ENCODE peak calls at places on chromosomes 1 and 21, in six cellular contexts. One of them, this sample, is unnamed. For H3K4me1 and H3K9me3, the result is how much of the 10 kb centered on the place peaks cover.

GRCh38 chr1:145845144-145845513 is 301 bp upstream of the NUDT17 start:
- DNase-seq in hepatocyte: no peak
- DNase-seq in right cardiac atrium: no peak
- DNase-seq in MM.1S: peak
- DNase-seq in neuronal stem cell: no peak
- DNase-seq in left ventricle myocardium inferior: no peak
- DNase-seq in this sample: no peak

GRCh38 chr1:18532390-18533170 is 51.9 kb downstream of the KLHDC7A start:
- DNase-seq in MM.1S: no peak
- DNase-seq in right cardiac atrium: no peak
- DNase-seq in neuronal stem cell: no peak
- DNase-seq in left ventricle myocardium inferior: no peak
- DNase-seq in hepatocyte: no peak
- DNase-seq in this sample: no peak

GRCh38 chr1:46575778-46576177 is 24.3 kb upstream of the KNCN start:
- DNase-seq in MM.1S: no peak
- DNase-seq in hepatocyte: no peak
- DNase-seq in right cardiac atrium: no peak
- DNase-seq in neuronal stem cell: no peak
- DNase-seq in left ventricle myocardium inferior: no peak
- DNase-seq in this sample: no peak

GRCh38 chr1:54153548-54154439 is 994 bp upstream of the CDCP2 start:
- DNase-seq in neuronal stem cell: no peak
- DNase-seq in left ventricle myocardium inferior: peak
- DNase-seq in right cardiac atrium: peak
- DNase-seq in MM.1S: no peak
- DNase-seq in hepatocyte: peak
- DNase-seq in this sample: no peak

GRCh38 chr1:198483006-198483405 is 57.5 kb downstream of the ATP6V1G3 start:
- DNase-seq in MM.1S: no peak
- DNase-seq in left ventricle myocardium inferior: no peak
- DNase-seq in right cardiac atrium: no peak
- DNase-seq in hepatocyte: no peak
- DNase-seq in neuronal stem cell: no peak
- DNase-seq in this sample: no peak

GRCh38 chr1:32709075-32709474 is 6.5 kb upstream of the SYNC start:
- DNase-seq in MM.1S: no peak
- DNase-seq in right cardiac atrium: no peak
- DNase-seq in hepatocyte: no peak
- DNase-seq in left ventricle myocardium inferior: no peak
- DNase-seq in neuronal stem cell: no peak
- DNase-seq in this sample: no peak

GRCh38 chr1:8878448-8879347 is at the start of gene ENO1:
- DNase-seq in MM.1S: peak
- DNase-seq in left ventricle myocardium inferior: peak
- DNase-seq in hepatocyte: peak
- DNase-seq in neuronal stem cell: peak
- DNase-seq in right cardiac atrium: peak
- DNase-seq in this sample: peak

GRCh38 chr1:5718716-5719632 is 273.3 kb downstream of the NPHP4 start:
- DNase-seq in hepatocyte: no peak
- DNase-seq in MM.1S: no peak
- DNase-seq in left ventricle myocardium inferior: no peak
- DNase-seq in right cardiac atrium: no peak
- DNase-seq in neuronal stem cell: peak
- DNase-seq in this sample: no peak

GRCh38 chr1:156148236-156148635 is 5.1 kb upstream of the SEMA4A start:
- DNase-seq in MM.1S: no peak
- DNase-seq in neuronal stem cell: no peak
- DNase-seq in right cardiac atrium: no peak
- DNase-seq in left ventricle myocardium inferior: no peak
- DNase-seq in hepatocyte: no peak
- DNase-seq in this sample: no peak

GRCh38 chr1:95179205-95180001 is 54.6 kb upstream of the RWDD3 start:
- DNase-seq in neuronal stem cell: no peak
- DNase-seq in hepatocyte: no peak
- DNase-seq in right cardiac atrium: no peak
- DNase-seq in left ventricle myocardium inferior: no peak
- DNase-seq in MM.1S: no peak
- DNase-seq in this sample: no peak

GRCh38 chr1:31811605-31812004 is 4.2 kb downstream of the SPOCD1 start:
- DNase-seq in neuronal stem cell: peak
- DNase-seq in MM.1S: no peak
- DNase-seq in hepatocyte: peak
- DNase-seq in right cardiac atrium: no peak
- DNase-seq in left ventricle myocardium inferior: no peak
- DNase-seq in this sample: no peak

GRCh38 chr21:14479387-14479786 is 66.7 kb downstream of the SAMSN1 start:
- DNase-seq in hepatocyte: peak
- DNase-seq in MM.1S: no peak
- DNase-seq in right cardiac atrium: no peak
- DNase-seq in neuronal stem cell: no peak
- DNase-seq in left ventricle myocardium inferior: no peak
- DNase-seq in this sample: no peak

GRCh38 chr1:59007820-59008598 is 224.2 kb upstream of the JUN start:
- DNase-seq in hepatocyte: no peak
- DNase-seq in MM.1S: peak
- DNase-seq in left ventricle myocardium inferior: no peak
- DNase-seq in right cardiac atrium: no peak
- DNase-seq in neuronal stem cell: no peak
- DNase-seq in this sample: no peak

GRCh38 chr1:246450485-246451251 is 56.4 kb downstream of the SMYD3 start:
- DNase-seq in left ventricle myocardium inferior: no peak
- DNase-seq in right cardiac atrium: no peak
- DNase-seq in MM.1S: peak
- DNase-seq in hepatocyte: peak
- DNase-seq in neuronal stem cell: peak
- DNase-seq in this sample: peak

GRCh38 chr1:154413177-154413576 is 8.0 kb downstream of the IL6R start:
- DNase-seq in MM.1S: no peak
- DNase-seq in left ventricle myocardium inferior: no peak
- DNase-seq in hepatocyte: no peak
- DNase-seq in neuronal stem cell: no peak
- DNase-seq in right cardiac atrium: no peak
- DNase-seq in this sample: no peak

GRCh38 chr1:27621067-27621920 is 13.7 kb downstream of the FGR start:
- DNase-seq in left ventricle myocardium inferior: no peak
- DNase-seq in MM.1S: no peak
- DNase-seq in neuronal stem cell: no peak
- DNase-seq in hepatocyte: no peak
- DNase-seq in right cardiac atrium: no peak
- DNase-seq in this sample: no peak

GRCh38 chr1:4585216-4585615 is 69.2 kb upstream of the AJAP1 start:
- DNase-seq in right cardiac atrium: no peak
- DNase-seq in hepatocyte: peak
- DNase-seq in MM.1S: peak
- DNase-seq in left ventricle myocardium inferior: no peak
- DNase-seq in neuronal stem cell: peak
- DNase-seq in this sample: no peak

GRCh38 chr1:85609976-85610375 is 29.4 kb downstream of the CCN1 start:
- DNase-seq in MM.1S: no peak
- DNase-seq in left ventricle myocardium inferior: no peak
- DNase-seq in neuronal stem cell: no peak
- DNase-seq in right cardiac atrium: no peak
- DNase-seq in hepatocyte: no peak
- DNase-seq in this sample: no peak
- H3K4me1 ChIP-seq in MM.1S: under half
- H3K4me1 ChIP-seq in left ventricle myocardium inferior: under half
- H3K4me1 ChIP-seq in neuronal stem cell: under half
- H3K4me1 ChIP-seq in right cardiac atrium: under half
- H3K4me1 ChIP-seq in hepatocyte: under half
- H3K4me1 ChIP-seq in this sample: under half

DNA sequence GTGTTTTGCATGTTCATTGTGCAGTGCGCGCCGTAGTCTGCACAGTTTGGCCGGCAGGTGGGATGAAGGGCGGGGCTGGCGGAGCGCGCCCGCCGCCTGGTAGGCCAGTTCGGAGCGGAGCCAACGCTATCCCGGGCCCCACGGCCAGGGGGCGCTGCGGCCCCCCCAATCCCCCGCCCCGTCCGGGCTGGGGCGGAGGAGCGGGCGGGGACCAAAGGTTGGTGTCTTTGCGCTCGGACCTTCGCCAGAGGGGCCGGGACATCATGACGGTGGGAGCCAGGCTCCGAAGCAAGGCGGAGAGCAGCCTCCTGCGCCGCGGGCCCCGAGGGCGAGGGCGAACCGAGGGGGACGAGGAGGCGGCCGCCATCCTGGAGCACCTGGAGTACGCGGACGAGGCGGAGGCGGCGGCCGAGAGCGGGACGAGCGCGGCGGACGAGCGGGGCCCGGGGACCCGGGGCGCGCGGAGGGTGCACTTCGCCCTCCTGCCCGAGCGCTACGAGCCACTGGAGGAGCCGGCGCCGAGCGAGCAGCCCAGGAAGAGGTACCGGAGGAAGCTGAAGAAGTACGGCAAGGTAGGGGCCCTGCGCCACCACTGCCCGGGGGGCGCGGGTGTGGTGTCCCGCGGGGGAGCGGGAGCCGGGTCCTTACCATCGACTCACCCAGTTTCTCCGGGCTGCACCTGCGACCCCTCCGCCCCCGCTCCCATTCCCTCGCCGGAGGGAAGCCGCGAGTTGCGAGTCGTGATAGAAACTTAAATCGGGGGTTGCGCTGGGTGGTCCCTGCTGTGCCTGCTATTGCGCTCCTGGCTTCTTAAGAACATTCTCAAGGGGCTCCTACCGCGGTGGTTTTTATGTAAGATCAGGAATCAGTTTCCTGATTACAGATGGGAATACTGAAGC is at the start of gene C1orf115:
- DNase-seq in left ventricle myocardium inferior: peak
- DNase-seq in MM.1S: peak
- DNase-seq in hepatocyte: peak
- DNase-seq in neuronal stem cell: peak
- DNase-seq in right cardiac atrium: peak
- DNase-seq in this sample: peak
- H3K27ac ChIP-seq in left ventricle myocardium inferior: peak
- H3K27ac ChIP-seq in MM.1S: no peak
- H3K27ac ChIP-seq in hepatocyte: peak
- H3K27ac ChIP-seq in neuronal stem cell: no peak
- H3K27ac ChIP-seq in right cardiac atrium: peak
- H3K27ac ChIP-seq in this sample: no peak

DNA sequence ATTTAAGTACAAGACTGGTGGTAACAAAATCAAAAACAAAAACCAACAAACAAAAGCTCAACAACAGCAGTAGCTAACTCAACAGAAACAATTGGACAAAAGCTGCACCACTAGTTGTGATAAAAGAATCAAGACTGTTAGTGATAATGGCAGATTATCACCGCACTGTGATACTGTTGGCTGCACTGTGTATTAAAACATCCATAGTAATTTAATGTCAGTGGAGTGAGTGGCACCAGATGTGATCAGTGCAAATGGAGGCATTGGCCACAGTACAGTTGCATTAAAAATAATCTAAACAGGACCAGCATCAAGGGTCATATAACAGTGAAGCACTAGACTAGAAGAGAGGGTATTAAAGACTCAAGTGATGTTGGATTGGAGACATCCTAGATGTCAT is 1341.3 kb downstream of the MRPL39 start:
- DNase-seq in hepatocyte: no peak
- DNase-seq in left ventricle myocardium inferior: no peak
- DNase-seq in neuronal stem cell: no peak
- DNase-seq in right cardiac atrium: no peak
- DNase-seq in MM.1S: no peak
- DNase-seq in this sample: no peak
- H3K9me3 ChIP-seq in hepatocyte: under half
- H3K9me3 ChIP-seq in left ventricle myocardium inferior: under half
- H3K9me3 ChIP-seq in neuronal stem cell: under half
- H3K9me3 ChIP-seq in right cardiac atrium: under half
- H3K9me3 ChIP-seq in MM.1S: under half
- H3K9me3 ChIP-seq in this sample: under half

GRCh38 chr1:208058212-208059155 is 147.6 kb upstream of the CD34 start:
- DNase-seq in right cardiac atrium: no peak
- DNase-seq in hepatocyte: no peak
- DNase-seq in left ventricle myocardium inferior: no peak
- DNase-seq in MM.1S: no peak
- DNase-seq in neuronal stem cell: no peak
- DNase-seq in this sample: no peak
- H3K4me1 ChIP-seq in right cardiac atrium: under half
- H3K4me1 ChIP-seq in hepatocyte: under half
- H3K4me1 ChIP-seq in left ventricle myocardium inferior: under half
- H3K4me1 ChIP-seq in MM.1S: under half
- H3K4me1 ChIP-seq in neuronal stem cell: under half
- H3K4me1 ChIP-seq in this sample: under half

DNA sequence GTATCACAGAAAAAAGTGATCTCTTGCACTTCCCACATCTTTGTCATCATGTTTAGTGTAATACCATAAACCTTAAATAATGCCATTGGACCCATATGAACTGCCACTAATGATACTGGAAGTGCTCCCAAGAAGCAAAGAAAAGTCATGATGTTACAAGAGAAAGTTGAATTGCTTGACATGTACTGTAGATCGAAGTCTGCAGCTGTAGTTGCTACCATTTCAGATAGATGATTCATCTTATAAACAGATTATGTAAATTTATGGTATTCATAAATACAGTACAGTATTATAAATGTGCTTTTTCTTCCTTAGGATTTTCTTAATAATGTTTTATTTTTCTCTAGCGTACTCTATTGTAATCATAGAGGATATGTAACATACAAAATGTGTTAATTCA is 30.1 kb upstream of the LAMC2 start:
- DNase-seq in left ventricle myocardium inferior: no peak
- DNase-seq in right cardiac atrium: no peak
- DNase-seq in MM.1S: no peak
- DNase-seq in hepatocyte: no peak
- DNase-seq in neuronal stem cell: no peak
- DNase-seq in this sample: no peak
- H3K27ac ChIP-seq in left ventricle myocardium inferior: no peak
- H3K27ac ChIP-seq in right cardiac atrium: no peak
- H3K27ac ChIP-seq in MM.1S: no peak
- H3K27ac ChIP-seq in hepatocyte: no peak
- H3K27ac ChIP-seq in neuronal stem cell: no peak
- H3K27ac ChIP-seq in this sample: no peak

DNA sequence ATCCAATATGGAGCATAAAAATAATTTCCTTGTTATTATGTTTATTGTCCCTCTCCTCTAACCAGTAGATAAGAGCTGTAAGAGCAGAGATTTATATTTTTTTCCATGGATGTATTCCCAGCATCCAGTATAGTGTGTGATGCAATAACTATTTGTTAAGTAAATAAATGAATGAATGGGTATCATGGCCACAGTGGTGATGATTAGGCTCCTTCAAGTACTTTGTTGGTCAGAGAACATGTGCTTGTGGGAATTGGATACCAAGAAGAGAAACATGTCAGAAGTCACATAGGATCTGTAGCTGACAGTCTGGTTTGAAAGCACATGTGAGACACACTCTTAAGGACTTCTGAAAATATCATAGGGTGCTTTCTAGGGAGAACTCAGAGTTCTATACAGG is 588.5 kb downstream of the AGBL4 start:
- DNase-seq in MM.1S: no peak
- DNase-seq in right cardiac atrium: no peak
- DNase-seq in hepatocyte: no peak
- DNase-seq in neuronal stem cell: no peak
- DNase-seq in left ventricle myocardium inferior: no peak
- DNase-seq in this sample: no peak
- H3K9me3 ChIP-seq in MM.1S: under half
- H3K9me3 ChIP-seq in right cardiac atrium: under half
- H3K9me3 ChIP-seq in hepatocyte: under half
- H3K9me3 ChIP-seq in neuronal stem cell: under half
- H3K9me3 ChIP-seq in left ventricle myocardium inferior: under half
- H3K9me3 ChIP-seq in this sample: under half

This sample was measured in CD4-positive, CD25-positive, alpha-beta regulatory T cell.